ENCODE peak calls at places on chromosomes 1 and 21, in six cellular contexts. W, T, U, F, H and Z are unnamed samples.

GRCh38 chr1:29640428-29640785 is 404.1 kb downstream of the PTPRU start:
- DNase-seq in T (no peak), U (no peak), H (no peak), F (no peak), W (no peak), Z (no peak)

GRCh38 chr21:41824466-41825207 is 54.5 kb downstream of the PRDM15 start:
- DNase-seq in H (no peak), U (no peak), F (no peak), T (no peak), W (no peak), Z (no peak)

GRCh38 chr1:193115629-193116227 is 6.1 kb upstream of the CDC73 start:
- DNase-seq in T (peak; percentile 83), F (no peak), H (no peak), W (no peak), U (no peak), Z (no peak)

GRCh38 chr1:108117908-108118902 is 81.9 kb downstream of the SLC25A24 start:
- DNase-seq in H (no peak), T (peak; percentile 65), U (no peak), F (no peak), W (no peak), Z (peak; percentile 62)

GRCh38 chr21:42409366-42409765 is 5.7 kb downstream of the UBASH3A start:
- DNase-seq in H (no peak), W (no peak), F (no peak), T (no peak), U (no peak), Z (no peak)

GRCh38 chr1:236370397-236370796 is 23.7 kb upstream of the EDARADD start:
- DNase-seq in H (no peak), U (no peak), W (no peak), T (no peak), F (no peak), Z (no peak)

GRCh38 chr1:33497410-33497809 is 25.0 kb downstream of the ZSCAN20 start:
- DNase-seq in F (no peak), H (no peak), W (no peak), T (no peak), U (no peak), Z (no peak)

GRCh38 chr1:109484519-109484975 is 842 bp downstream of the ATXN7L2 start:
- DNase-seq in W (no peak), T (no peak), U (no peak), H (no peak), F (no peak), Z (no peak)

GRCh38 chr1:227759345-227760300 is 24.4 kb downstream of the SNAP47 start:
- DNase-seq in U (no peak), W (no peak), H (no peak), F (peak; percentile 40), T (peak; percentile 94), Z (no peak)

GRCh38 chr1:178552856-178553255 is 39.9 kb downstream of the TEX35 start:
- DNase-seq in W (no peak), U (no peak), H (no peak), T (no peak), F (no peak), Z (no peak)

GRCh38 chr1:15579683-15580047 is 5.2 kb downstream of the AGMAT start:
- DNase-seq in F (no peak), H (no peak), T (no peak), U (no peak), W (no peak), Z (no peak)

GRCh38 chr1:172489847-172490246 is 43.1 kb upstream of the SUCO start:
- DNase-seq in U (no peak), T (no peak), W (no peak), F (no peak), H (no peak), Z (no peak)

GRCh38 chr1:199995096-199995685 is 32.3 kb upstream of the NR5A2 start:
- DNase-seq in U (no peak), T (no peak), W (no peak), F (no peak), H (no peak), Z (no peak)

GRCh38 chr1:16217061-16217785 is 4.8 kb upstream of the ARHGEF19 start:
- DNase-seq in H (peak; percentile 93), W (peak; percentile 86), U (peak; percentile 60), T (peak; percentile 98), F (peak; percentile 88), Z (peak; percentile 57)

GRCh38 chr1:195278644-195279043 is 1329.6 kb downstream of the KCNT2 start:
- DNase-seq in T (no peak), F (no peak), H (no peak), W (no peak), U (no peak), Z (no peak)

GRCh38 chr1:203695116-203695515 is 68.5 kb downstream of the ATP2B4 start:
- DNase-seq in H (no peak), W (no peak), U (no peak), F (no peak), T (no peak), Z (no peak)

GRCh38 chr1:178310685-178311105 is 186.1 kb downstream of the CLEC20A start:
- DNase-seq in U (no peak), T (peak; percentile 63), H (no peak), W (peak; percentile 84), F (no peak), Z (peak; percentile 26)

GRCh38 chr1:175493999-175494336 is 249.4 kb downstream of the TNR start:
- DNase-seq in U (no peak), T (no peak), H (no peak), F (peak; percentile 73), W (no peak), Z (no peak)

GRCh38 chr1:30232288-30232899 is 491.0 kb downstream of the MATN1 start:
- DNase-seq in F (no peak), W (peak; percentile 18), T (no peak), H (no peak), U (no peak), Z (no peak)

GRCh38 chr1:22044690-22045420 is 7.7 kb upstream of the CDC42 start:
- DNase-seq in F (no peak), W (no peak), T (peak; percentile 32), U (no peak), H (no peak), Z (no peak)

GRCh38 chr1:153647375-153647714 is 11.2 kb upstream of the SNAPIN start:
- DNase-seq in H (no peak), U (no peak), F (no peak), W (no peak), T (no peak), Z (no peak)

GRCh38 chr1:209363112-209363511 is 220.4 kb upstream of the CAMK1G start:
- DNase-seq in T (no peak), H (no peak), F (peak; percentile 33), W (no peak), U (no peak), Z (no peak)

GRCh38 chr1:54121482-54122130 is 31.2 kb downstream of the CDCP2 start:
- DNase-seq in T (peak; percentile 89), F (peak; percentile 78), W (peak; percentile 93), H (no peak), U (peak; percentile 15), Z (no peak)

GRCh38 chr1:15525043-15525958 is 1.3 kb upstream of the CASP9 start:
- DNase-seq in T (no peak), W (no peak), F (no peak), U (no peak), H (no peak), Z (no peak)